ENCODE peak calls at places on chromosomes 6 and 20, in five cellular contexts. X is HCT116, B is stomach, W is adrenal gland, D is gastrocnemius medialis. E is an unnamed sample.

GRCh38 chr20:35006531-35006971 is 50.9 kb downstream of the MYH7B start:
- DNase-seq in X (no peak), B (no peak), W (peak; percentile 14), D (no peak), E (no peak)

GRCh38 chr6:152984387-152984872 is 1.6 kb upstream of the FBXO5 start:
- DNase-seq in X (no peak), B (no peak), W (no peak), D (no peak), E (no peak)

GRCh38 chr6:83609248-83609647 is 96.9 kb downstream of the PRSS35 start:
- DNase-seq in X (no peak), B (no peak), W (no peak), D (no peak), E (no peak)

GRCh38 chr20:48938670-48939069 is 17.2 kb downstream of the ARFGEF2 start:
- DNase-seq in X (no peak), B (no peak), W (no peak), D (no peak), E (no peak)

GRCh38 chr6:105097288-105097687 is 82.5 kb downstream of the POPDC3 start:
- DNase-seq in X (no peak), B (peak; percentile 66), W (no peak), D (no peak), E (peak; percentile 7)

GRCh38 chr6:3789018-3789895 is 37.7 kb upstream of the PXDC1 start:
- DNase-seq in X (no peak), B (no peak), W (no peak), D (no peak), E (peak; percentile 64)

GRCh38 chr6:167988945-167989841 is 8.3 kb upstream of the KIF25 start:
- DNase-seq in X (no peak), B (no peak), W (no peak), D (no peak), E (no peak)

GRCh38 chr6:104418839-104419238 is 440.9 kb downstream of the HACE1 start:
- DNase-seq in X (no peak), B (no peak), W (no peak), D (no peak), E (no peak)

GRCh38 chr6:4342407-4343137 is 207.2 kb upstream of the ECI2 start:
- DNase-seq in X (no peak), B (no peak), W (no peak), D (no peak), E (no peak)

GRCh38 chr6:1686117-1687098 is 76.7 kb downstream of the FOXC1 start:
- DNase-seq in X (no peak), B (peak; percentile 36), W (no peak), D (no peak), E (peak; percentile 90)

GRCh38 chr20:2865101-2865500 is 8.2 kb upstream of the PTPRA start:
- DNase-seq in X (no peak), B (no peak), W (no peak), D (no peak), E (no peak)

GRCh38 chr20:24747015-24747712 is 201.9 kb upstream of the CST7 start:
- DNase-seq in X (no peak), B (peak; percentile 7), W (no peak), D (no peak), E (no peak)

GRCh38 chr20:15491564-15491963 is 1081.7 kb downstream of the KIF16B start:
- DNase-seq in X (no peak), B (peak; percentile 34), W (no peak), D (no peak), E (no peak)

GRCh38 chr6:46128476-46128875 is 1.3 kb upstream of the ENPP4 start:
- DNase-seq in X (no peak), B (no peak), W (no peak), D (no peak), E (no peak)

GRCh38 chr6:33197431-33198048 is 2.9 kb downstream of the RXRB start:
- DNase-seq in X (peak; percentile 66), B (peak; percentile 76), W (no peak), D (peak; percentile 51), E (no peak)

GRCh38 chr6:155543141-155543870 is 87.7 kb upstream of the NOX3 start:
- DNase-seq in X (no peak), B (no peak), W (no peak), D (no peak), E (no peak)

GRCh38 chr20:59007758-59008511 is 881 bp upstream of the CTSZ start:
- DNase-seq in X (no peak), B (peak; percentile 36), W (peak; percentile 39), D (peak; percentile 51), E (no peak)

GRCh38 chr6:151618717-151619116 is 124.9 kb downstream of the CCDC170 start:
- DNase-seq in X (no peak), B (no peak), W (no peak), D (no peak), E (no peak)

GRCh38 chr20:12660918-12661317 is 347.9 kb upstream of the SPTLC3 start:
- DNase-seq in X (no peak), B (no peak), W (no peak), D (no peak), E (no peak)

GRCh38 chr6:32194825-32195651 is 2.6 kb upstream of the GPSM3 start:
- DNase-seq in X (peak; percentile 57), B (no peak), W (no peak), D (peak; percentile 57), E (no peak)

GRCh38 chr6:7727150-7727950 is 1.5 kb downstream of the BMP6 start:
- DNase-seq in X (no peak), B (no peak), W (no peak), D (no peak), E (no peak)

DNA sequence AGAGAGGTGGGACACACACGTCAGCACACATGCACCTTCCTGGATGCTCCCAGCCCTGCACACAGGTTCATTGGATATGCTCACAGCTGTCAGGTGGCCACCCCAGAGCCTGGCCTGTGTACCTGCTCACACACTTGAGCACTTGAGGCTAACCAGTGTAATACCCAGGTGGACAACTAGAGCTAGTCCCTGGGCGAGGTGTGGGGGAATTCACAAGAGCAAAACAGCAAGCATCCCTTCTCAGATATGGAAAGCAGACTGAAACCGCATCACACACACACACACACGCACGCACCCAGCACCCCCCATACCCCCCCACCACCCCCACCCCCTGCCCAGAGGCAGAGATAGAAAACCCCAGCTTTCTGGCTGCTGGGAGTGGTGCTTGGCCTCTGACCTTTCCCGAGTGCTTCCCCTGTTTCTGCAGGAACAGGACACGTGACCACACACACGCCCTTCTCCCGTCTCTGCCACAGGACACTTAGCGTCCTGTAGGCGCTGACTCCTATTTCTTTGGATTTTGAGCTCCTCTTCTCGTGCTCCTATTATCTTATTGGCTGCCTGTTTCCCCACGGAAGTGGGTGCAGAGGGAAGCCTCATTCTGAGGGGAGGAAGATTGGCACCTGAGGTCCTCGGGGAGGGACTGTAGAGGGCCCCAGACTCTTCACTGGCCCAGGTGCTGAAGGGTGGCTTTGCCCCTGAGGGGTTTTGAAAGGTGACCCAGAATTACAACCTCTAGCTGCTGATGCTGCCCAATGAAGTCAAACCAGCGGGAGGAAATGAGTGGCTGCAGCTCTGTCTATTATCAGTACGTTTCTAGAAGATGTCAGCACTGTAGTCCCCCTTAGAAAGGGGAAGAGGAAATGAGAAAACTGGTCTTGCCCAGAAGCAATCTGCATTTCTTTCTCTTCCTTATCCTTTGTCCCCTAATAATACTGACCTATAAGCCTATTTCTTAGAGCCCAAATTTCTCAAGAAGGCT is 65.8 kb downstream of the SYTL3 start:
- DNase-seq in X (no peak), B (no peak), W (no peak), D (no peak), E (no peak)
- H3K4me1 ChIP-seq in X (peaks cover 56% of the 10 kb centered on the region), B (peaks cover 6% of the 10 kb centered on the region), W (no peaks in the 10 kb centered on the region), D (no peaks in the 10 kb centered on the region), E (peaks cover 31% of the 10 kb centered on the region)

GRCh38 chr6:53529324-53530036 is 15.4 kb downstream of the GCLC start:
- DNase-seq in X (no peak), B (no peak), W (no peak), D (no peak), E (no peak)
- H3K4me1 ChIP-seq in X (no peaks in the 10 kb centered on the region), B (peaks cover 80% of the 10 kb centered on the region), W (peaks cover 12% of the 10 kb centered on the region), D (peaks cover 64% of the 10 kb centered on the region), E (peaks cover 38% of the 10 kb centered on the region)

DNA sequence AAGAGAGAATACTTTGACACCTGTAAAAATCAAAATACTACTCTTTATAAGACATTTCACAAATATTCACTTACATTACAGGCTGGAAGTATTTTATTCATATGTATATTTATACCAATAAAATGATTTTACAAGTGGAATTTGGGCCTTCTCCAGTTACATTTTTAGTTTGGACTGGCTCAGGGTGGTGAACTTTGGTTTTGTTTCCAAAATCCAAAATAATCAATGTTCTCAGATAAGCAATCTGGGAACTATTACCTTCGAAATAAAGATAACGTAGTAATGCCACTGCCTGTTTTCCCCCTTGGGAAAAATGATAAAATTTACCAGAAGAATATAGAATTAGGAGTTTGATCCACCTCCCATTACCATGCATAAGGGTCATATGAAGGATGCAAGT is 31.6 kb upstream of the SCGN start:
- DNase-seq in X (no peak), B (no peak), W (no peak), D (no peak), E (no peak)
- H3K4me1 ChIP-seq in X (no peaks in the 10 kb centered on the region), B (no peaks in the 10 kb centered on the region), W (no peaks in the 10 kb centered on the region), D (no peaks in the 10 kb centered on the region), E (no peaks in the 10 kb centered on the region)

GRCh38 chr20:57680934-57681914 is 28.6 kb downstream of the PMEPA1 start:
- DNase-seq in X (no peak), B (no peak), W (no peak), D (no peak), E (peak; percentile 44)

GRCh38 chr20:57680131-57680716 is 29.6 kb downstream of the PMEPA1 start:
- DNase-seq in X (no peak), B (no peak), W (no peak), D (no peak), E (peak; percentile 65)

GRCh38 chr20:57685134-57685851 is 24.5 kb downstream of the PMEPA1 start:
- DNase-seq in X (no peak), B (no peak), W (no peak), D (no peak), E (no peak)

GRCh38 chr20:57683876-57684275 is 25.9 kb downstream of the PMEPA1 start:
- DNase-seq in X (no peak), B (no peak), W (no peak), D (no peak), E (no peak)

GRCh38 chr20:57682184-57683038 is 27.4 kb downstream of the PMEPA1 start:
- DNase-seq in X (no peak), B (no peak), W (no peak), D (no peak), E (no peak)
- H3K4me1 ChIP-seq in X (no peaks in the 10 kb centered on the region), B (peaks cover 43% of the 10 kb centered on the region), W (no peaks in the 10 kb centered on the region), D (peaks cover 23% of the 10 kb centered on the region), E (peaks cover 100% of the 10 kb centered on the region)

GRCh38 chr6:157570752-157571151 is 189.8 kb downstream of the ZDHHC14 start:
- DNase-seq in X (no peak), B (no peak), W (no peak), D (no peak), E (no peak)
- H3K4me1 ChIP-seq in X (no peaks in the 10 kb centered on the region), B (no peaks in the 10 kb centered on the region), W (no peaks in the 10 kb centered on the region), D (peaks cover 21% of the 10 kb centered on the region), E (no peaks in the 10 kb centered on the region)

GRCh38 chr6:106666290-106667021 is 37.1 kb downstream of the QRSL1 start:
- DNase-seq in X (no peak), B (no peak), W (no peak), D (no peak), E (no peak)
- H3K4me1 ChIP-seq in X (no peaks in the 10 kb centered on the region), B (no peaks in the 10 kb centered on the region), W (no peaks in the 10 kb centered on the region), D (no peaks in the 10 kb centered on the region), E (peaks cover 6% of the 10 kb centered on the region)

GRCh38 chr20:46994341-46994740 is 99.7 kb downstream of the EYA2 start:
- DNase-seq in X (no peak), B (peak; percentile 46), W (no peak), D (no peak), E (no peak)
- H3K4me1 ChIP-seq in X (no peaks in the 10 kb centered on the region), B (peaks cover 26% of the 10 kb centered on the region), W (no peaks in the 10 kb centered on the region), D (no peaks in the 10 kb centered on the region), E (peaks cover 17% of the 10 kb centered on the region)